ENCODE peak calls at places on chromosome 9, in four cellular contexts. X is CD8-positive, alpha-beta memory T cell; K is endothelial cell; A is activated CD4-positive, alpha-beta T cell treated with anti-CD3 and anti-CD28 coated beads, Interleukin-2, amount 10 ng/mL, durations not matched to agents 7 days and 5 days. T is an unnamed sample.

GRCh38 chr9:113156880-113157279 is 6.1 kb downstream of the SLC31A2 start:
- DNase-seq in A (no peak), K (no peak), X (no peak), T (peak; percentile 20)

GRCh38 chr9:17134843-17135577 is at the start of gene CNTLN:
- DNase-seq in A (peak; percentile 52), K (peak; percentile 94), X (peak; percentile 1), T (peak; percentile 1)

GRCh38 chr9:133976888-133977287 is 15.2 kb downstream of the VAV2 start:
- DNase-seq in X (no peak), K (no peak), A (no peak), T (no peak)

GRCh38 chr9:8437878-8438277 is 638.3 kb upstream of the DMAC1 start:
- DNase-seq in K (no peak), X (no peak), A (no peak), T (no peak)

GRCh38 chr9:64061013-64061627 is 1223.9 kb downstream of the FOXD4L5 start:
- DNase-seq in K (no peak), A (no peak), X (no peak), T (no peak)

GRCh38 chr9:35741740-35742139 is 7.3 kb downstream of the GBA2 start:
- DNase-seq in X (no peak), K (no peak), A (peak; percentile 32), T (no peak)

GRCh38 chr9:86460211-86461002 is 106.2 kb upstream of the TUT7 start:
- DNase-seq in K (no peak), X (no peak), A (no peak), T (no peak)

GRCh38 chr9:136545966-136546696 is at the start of gene NOTCH1:
- DNase-seq in K (peak; percentile 94), A (peak; percentile 88), X (peak; percentile 83), T (peak; percentile 84)

GRCh38 chr9:18605763-18606162 is 131.8 kb downstream of the ADAMTSL1 start:
- DNase-seq in X (no peak), A (no peak), K (no peak), T (no peak)

GRCh38 chr9:121556580-121556979 is 56.9 kb upstream of the GGTA1 start:
- DNase-seq in K (no peak), X (no peak), A (no peak), T (no peak)

GRCh38 chr9:137689745-137690529 is 71.1 kb downstream of the EHMT1 start:
- DNase-seq in X (no peak), K (no peak), A (no peak), T (no peak)

GRCh38 chr9:116087246-116087645 is 66.3 kb upstream of the PAPPA start:
- DNase-seq in K (no peak), X (no peak), A (no peak), T (no peak)

GRCh38 chr9:129493714-129494047 is 127.2 kb downstream of the C9orf50 start:
- DNase-seq in K (no peak), A (no peak), X (no peak), T (no peak)

GRCh38 chr9:136584401-136585328 is 38.8 kb upstream of the NOTCH1 start:
- DNase-seq in A (no peak), K (no peak), X (no peak), T (no peak)

GRCh38 chr9:82133973-82134372 is 145.4 kb downstream of the SPATA31D1 start:
- DNase-seq in X (no peak), A (no peak), K (no peak), T (no peak)

GRCh38 chr9:16744386-16744785 is 126.1 kb downstream of the BNC2 start:
- DNase-seq in K (no peak), A (no peak), X (no peak), T (no peak)

GRCh38 chr9:29514336-29514735 is 1941.1 kb upstream of the C9orf72 start:
- DNase-seq in X (no peak), A (no peak), K (no peak), T (no peak)

GRCh38 chr9:105114956-105115728 is 129.3 kb upstream of the SLC44A1 start:
- DNase-seq in K (no peak), A (peak; percentile 36), X (peak; percentile 7), T (no peak)

GRCh38 chr9:36141288-36141687 is 4.8 kb downstream of the GLIPR2 start:
- DNase-seq in X (no peak), A (no peak), K (no peak), T (no peak)

GRCh38 chr9:119009253-119009652 is 360.0 kb downstream of the BRINP1 start:
- DNase-seq in K (no peak), A (no peak), X (no peak), T (no peak)

GRCh38 chr9:95780751-95781150 is 94.7 kb upstream of the ERCC6L2 start:
- DNase-seq in A (no peak), X (no peak), K (no peak), T (no peak)

GRCh38 chr9:129595903-129596540 is 24.9 kb downstream of the C9orf50 start:
- DNase-seq in K (no peak), A (no peak), X (no peak), T (no peak)

GRCh38 chr9:12923472-12924009 is 148.7 kb downstream of the LURAP1L start:
- DNase-seq in K (no peak), X (no peak), A (no peak), T (no peak)

T was measured in CD4-positive, CD25-positive, alpha-beta regulatory T cell.